ENCODE peak calls at places on chromosomes 3 and 15, in nine cellular contexts. One of them, this sample, is unnamed.

GRCh38 chr3:23644741-23645140 is 161.0 kb upstream of the UBE2E1 start:
- DNase-seq in foreskin fibroblast: no peak
- DNase-seq in epithelial cell of proximal tubule: no peak
- DNase-seq in uterus: no peak
- DNase-seq in cardiac fibroblast: no peak
- DNase-seq in heart left ventricle: no peak
- DNase-seq in spleen: no peak
- DNase-seq in HCT116: no peak
- DNase-seq in lower leg skin: no peak
- DNase-seq in this sample: no peak

GRCh38 chr15:59398220-59398619 is 25.5 kb upstream of the MYO1E start:
- DNase-seq in foreskin fibroblast: no peak
- DNase-seq in epithelial cell of proximal tubule: no peak
- DNase-seq in uterus: no peak
- DNase-seq in cardiac fibroblast: no peak
- DNase-seq in heart left ventricle: no peak
- DNase-seq in spleen: no peak
- DNase-seq in HCT116: no peak
- DNase-seq in lower leg skin: no peak
- DNase-seq in this sample: no peak

GRCh38 chr15:51917493-51917892 is 54.1 kb downstream of the LEO1 start:
- DNase-seq in foreskin fibroblast: peak; percentile 27
- DNase-seq in epithelial cell of proximal tubule: no peak
- DNase-seq in uterus: no peak
- DNase-seq in cardiac fibroblast: peak; percentile 44
- DNase-seq in heart left ventricle: no peak
- DNase-seq in spleen: no peak
- DNase-seq in HCT116: peak; percentile 64
- DNase-seq in lower leg skin: no peak
- DNase-seq in this sample: no peak

GRCh38 chr3:55585856-55586255 is 98.8 kb upstream of the WNT5A start:
- DNase-seq in foreskin fibroblast: no peak
- DNase-seq in epithelial cell of proximal tubule: no peak
- DNase-seq in uterus: no peak
- DNase-seq in cardiac fibroblast: no peak
- DNase-seq in heart left ventricle: no peak
- DNase-seq in spleen: no peak
- DNase-seq in HCT116: no peak
- DNase-seq in lower leg skin: no peak
- DNase-seq in this sample: no peak

GRCh38 chr15:80536231-80536630 is 132.0 kb downstream of the ARNT2 start:
- DNase-seq in foreskin fibroblast: no peak
- DNase-seq in epithelial cell of proximal tubule: no peak
- DNase-seq in uterus: no peak
- DNase-seq in cardiac fibroblast: no peak
- DNase-seq in heart left ventricle: no peak
- DNase-seq in spleen: no peak
- DNase-seq in HCT116: no peak
- DNase-seq in lower leg skin: no peak
- DNase-seq in this sample: no peak

GRCh38 chr3:43893721-43894120 is 203.0 kb downstream of the ABHD5 start:
- DNase-seq in foreskin fibroblast: peak; percentile 66
- DNase-seq in epithelial cell of proximal tubule: no peak
- DNase-seq in uterus: no peak
- DNase-seq in cardiac fibroblast: no peak
- DNase-seq in heart left ventricle: no peak
- DNase-seq in spleen: no peak
- DNase-seq in HCT116: no peak
- DNase-seq in lower leg skin: no peak
- DNase-seq in this sample: no peak

GRCh38 chr3:42683875-42684593 is 1.3 kb upstream of the KLHL40 start:
- DNase-seq in foreskin fibroblast: peak; percentile 95
- DNase-seq in epithelial cell of proximal tubule: peak; percentile 67
- DNase-seq in uterus: peak; percentile 88
- DNase-seq in cardiac fibroblast: peak; percentile 91
- DNase-seq in heart left ventricle: peak; percentile 81
- DNase-seq in spleen: no peak
- DNase-seq in HCT116: peak; percentile 61
- DNase-seq in lower leg skin: peak; percentile 90
- DNase-seq in this sample: peak; percentile 57

GRCh38 chr3:46981932-46982471 is 2.5 kb downstream of the NBEAL2 start:
- DNase-seq in foreskin fibroblast: no peak
- DNase-seq in epithelial cell of proximal tubule: no peak
- DNase-seq in uterus: no peak
- DNase-seq in cardiac fibroblast: no peak
- DNase-seq in heart left ventricle: peak; percentile 61
- DNase-seq in spleen: peak; percentile 90
- DNase-seq in HCT116: no peak
- DNase-seq in lower leg skin: no peak
- DNase-seq in this sample: no peak

GRCh38 chr3:113536627-113537101 is 4.3 kb downstream of the SIDT1 start:
- DNase-seq in foreskin fibroblast: peak; percentile 28
- DNase-seq in epithelial cell of proximal tubule: no peak
- DNase-seq in uterus: no peak
- DNase-seq in cardiac fibroblast: peak; percentile 20
- DNase-seq in heart left ventricle: no peak
- DNase-seq in spleen: no peak
- DNase-seq in HCT116: no peak
- DNase-seq in lower leg skin: no peak
- DNase-seq in this sample: no peak

GRCh38 chr15:89775815-89776214 is 317 bp upstream of the MESP2 start:
- DNase-seq in foreskin fibroblast: no peak
- DNase-seq in epithelial cell of proximal tubule: no peak
- DNase-seq in uterus: no peak
- DNase-seq in cardiac fibroblast: no peak
- DNase-seq in heart left ventricle: no peak
- DNase-seq in spleen: peak; percentile 65
- DNase-seq in HCT116: no peak
- DNase-seq in lower leg skin: no peak
- DNase-seq in this sample: no peak
- H3K4me3 ChIP-seq in foreskin fibroblast: peak overlapping the region; percentile 43
- H3K4me3 ChIP-seq in epithelial cell of proximal tubule: peak overlapping the region; percentile 48
- H3K4me3 ChIP-seq in uterus: no peak overlapping the region
- H3K4me3 ChIP-seq in cardiac fibroblast: peak overlapping the region; percentile 47
- H3K4me3 ChIP-seq in heart left ventricle: peak overlapping the region; percentile 61
- H3K4me3 ChIP-seq in spleen: no peak overlapping the region
- H3K4me3 ChIP-seq in HCT116: no peak overlapping the region
- H3K4me3 ChIP-seq in lower leg skin: no peak overlapping the region
- H3K4me3 ChIP-seq in this sample: no peak overlapping the region

GRCh38 chr3:56811545-56812202 is 9.9 kb upstream of the ARHGEF3 start:
- DNase-seq in foreskin fibroblast: no peak
- DNase-seq in epithelial cell of proximal tubule: no peak
- DNase-seq in uterus: no peak
- DNase-seq in cardiac fibroblast: no peak
- DNase-seq in heart left ventricle: no peak
- DNase-seq in spleen: no peak
- DNase-seq in HCT116: no peak
- DNase-seq in lower leg skin: no peak
- DNase-seq in this sample: no peak
- H3K4me3 ChIP-seq in foreskin fibroblast: no peak overlapping the region
- H3K4me3 ChIP-seq in epithelial cell of proximal tubule: no peak overlapping the region
- H3K4me3 ChIP-seq in uterus: no peak overlapping the region
- H3K4me3 ChIP-seq in cardiac fibroblast: no peak overlapping the region
- H3K4me3 ChIP-seq in heart left ventricle: no peak overlapping the region
- H3K4me3 ChIP-seq in spleen: no peak overlapping the region
- H3K4me3 ChIP-seq in HCT116: no peak overlapping the region
- H3K4me3 ChIP-seq in lower leg skin: no peak overlapping the region
- H3K4me3 ChIP-seq in this sample: no peak overlapping the region

GRCh38 chr15:70854669-70854976 is 666 bp upstream of the LARP6 start:
- DNase-seq in foreskin fibroblast: peak; percentile 79
- DNase-seq in epithelial cell of proximal tubule: no peak
- DNase-seq in uterus: peak; percentile 42
- DNase-seq in cardiac fibroblast: peak; percentile 49
- DNase-seq in heart left ventricle: no peak
- DNase-seq in spleen: no peak
- DNase-seq in HCT116: no peak
- DNase-seq in lower leg skin: no peak
- DNase-seq in this sample: no peak
- H3K4me3 ChIP-seq in foreskin fibroblast: peak overlapping the region; percentile 62
- H3K4me3 ChIP-seq in epithelial cell of proximal tubule: peak overlapping the region; percentile 74
- H3K4me3 ChIP-seq in uterus: peak overlapping the region; percentile 34
- H3K4me3 ChIP-seq in cardiac fibroblast: peak overlapping the region; percentile 72
- H3K4me3 ChIP-seq in heart left ventricle: peak overlapping the region; percentile 69
- H3K4me3 ChIP-seq in spleen: peak overlapping the region; percentile 42
- H3K4me3 ChIP-seq in HCT116: peak overlapping the region; percentile 62
- H3K4me3 ChIP-seq in lower leg skin: no peak overlapping the region
- H3K4me3 ChIP-seq in this sample: peak overlapping the region; percentile 99

GRCh38 chr3:194396897-194397756 is 1.9 kb downstream of the GP5 start:
- DNase-seq in foreskin fibroblast: no peak
- DNase-seq in epithelial cell of proximal tubule: no peak
- DNase-seq in uterus: no peak
- DNase-seq in cardiac fibroblast: no peak
- DNase-seq in heart left ventricle: no peak
- DNase-seq in spleen: peak; percentile 72
- DNase-seq in HCT116: no peak
- DNase-seq in lower leg skin: no peak
- DNase-seq in this sample: no peak

GRCh38 chr3:194396561-194396896 is 2.5 kb downstream of the GP5 start:
- DNase-seq in foreskin fibroblast: no peak
- DNase-seq in epithelial cell of proximal tubule: no peak
- DNase-seq in uterus: no peak
- DNase-seq in cardiac fibroblast: no peak
- DNase-seq in heart left ventricle: no peak
- DNase-seq in spleen: no peak
- DNase-seq in HCT116: no peak
- DNase-seq in lower leg skin: no peak
- DNase-seq in this sample: no peak

GRCh38 chr3:194397757-194398312 is 1.2 kb downstream of the GP5 start:
- DNase-seq in foreskin fibroblast: no peak
- DNase-seq in epithelial cell of proximal tubule: no peak
- DNase-seq in uterus: no peak
- DNase-seq in cardiac fibroblast: no peak
- DNase-seq in heart left ventricle: no peak
- DNase-seq in spleen: peak; percentile 74
- DNase-seq in HCT116: no peak
- DNase-seq in lower leg skin: no peak
- DNase-seq in this sample: no peak

GRCh38 chr3:194395767-194396527 is 3.1 kb downstream of the GP5 start:
- DNase-seq in foreskin fibroblast: peak; percentile 27
- DNase-seq in epithelial cell of proximal tubule: no peak
- DNase-seq in uterus: peak; percentile 29
- DNase-seq in cardiac fibroblast: no peak
- DNase-seq in heart left ventricle: peak; percentile 33
- DNase-seq in spleen: peak; percentile 78
- DNase-seq in HCT116: no peak
- DNase-seq in lower leg skin: peak; percentile 56
- DNase-seq in this sample: no peak

DNA sequence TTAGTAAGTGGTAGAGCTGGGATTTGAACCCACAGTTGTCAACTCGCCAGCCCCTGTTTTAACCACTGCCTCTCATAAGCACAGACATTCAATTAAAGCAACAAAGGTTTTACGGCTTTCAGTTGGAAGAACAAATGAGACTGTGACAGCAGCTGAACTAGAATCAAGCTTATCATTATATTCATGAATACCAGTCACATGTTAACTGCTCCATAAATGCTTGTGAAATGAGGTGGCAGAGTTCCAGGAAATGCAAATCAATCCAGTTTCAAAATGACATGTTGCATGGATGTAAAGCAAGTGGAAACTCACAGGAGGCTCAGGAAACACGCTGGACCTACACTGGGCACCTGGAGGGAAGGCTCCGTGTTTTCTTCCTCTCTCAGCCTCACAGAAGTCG is 3.9 kb downstream of the GP5 start:
- DNase-seq in foreskin fibroblast: peak; percentile 62
- DNase-seq in epithelial cell of proximal tubule: no peak
- DNase-seq in uterus: no peak
- DNase-seq in cardiac fibroblast: no peak
- DNase-seq in heart left ventricle: no peak
- DNase-seq in spleen: no peak
- DNase-seq in HCT116: no peak
- DNase-seq in lower leg skin: no peak
- DNase-seq in this sample: no peak
- H3K4me3 ChIP-seq in foreskin fibroblast: no peak overlapping the region
- H3K4me3 ChIP-seq in epithelial cell of proximal tubule: no peak overlapping the region
- H3K4me3 ChIP-seq in uterus: no peak overlapping the region
- H3K4me3 ChIP-seq in cardiac fibroblast: no peak overlapping the region
- H3K4me3 ChIP-seq in heart left ventricle: no peak overlapping the region
- H3K4me3 ChIP-seq in spleen: no peak overlapping the region
- H3K4me3 ChIP-seq in HCT116: no peak overlapping the region
- H3K4me3 ChIP-seq in lower leg skin: no peak overlapping the region
- H3K4me3 ChIP-seq in this sample: no peak overlapping the region

GRCh38 chr15:74373056-74373650 is 5.7 kb upstream of the CYP11A1 start:
- DNase-seq in foreskin fibroblast: no peak
- DNase-seq in epithelial cell of proximal tubule: no peak
- DNase-seq in uterus: no peak
- DNase-seq in cardiac fibroblast: no peak
- DNase-seq in heart left ventricle: no peak
- DNase-seq in spleen: no peak
- DNase-seq in HCT116: no peak
- DNase-seq in lower leg skin: no peak
- DNase-seq in this sample: no peak
- H3K4me3 ChIP-seq in foreskin fibroblast: no peak overlapping the region
- H3K4me3 ChIP-seq in epithelial cell of proximal tubule: no peak overlapping the region
- H3K4me3 ChIP-seq in uterus: no peak overlapping the region
- H3K4me3 ChIP-seq in cardiac fibroblast: no peak overlapping the region
- H3K4me3 ChIP-seq in heart left ventricle: no peak overlapping the region
- H3K4me3 ChIP-seq in spleen: peak overlapping the region; percentile 60
- H3K4me3 ChIP-seq in HCT116: no peak overlapping the region
- H3K4me3 ChIP-seq in lower leg skin: no peak overlapping the region
- H3K4me3 ChIP-seq in this sample: no peak overlapping the region

GRCh38 chr15:57146394-57147140 is 228.1 kb downstream of the TCF12 start:
- DNase-seq in foreskin fibroblast: peak; percentile 77
- DNase-seq in epithelial cell of proximal tubule: no peak
- DNase-seq in uterus: no peak
- DNase-seq in cardiac fibroblast: peak; percentile 84
- DNase-seq in heart left ventricle: no peak
- DNase-seq in spleen: no peak
- DNase-seq in HCT116: peak; percentile 8
- DNase-seq in lower leg skin: no peak
- DNase-seq in this sample: peak; percentile 51
- H3K4me3 ChIP-seq in foreskin fibroblast: peak overlapping the region; percentile 18
- H3K4me3 ChIP-seq in epithelial cell of proximal tubule: no peak overlapping the region
- H3K4me3 ChIP-seq in uterus: no peak overlapping the region
- H3K4me3 ChIP-seq in cardiac fibroblast: peak overlapping the region; percentile 12
- H3K4me3 ChIP-seq in heart left ventricle: peak overlapping the region; percentile 33
- H3K4me3 ChIP-seq in spleen: no peak overlapping the region
- H3K4me3 ChIP-seq in HCT116: no peak overlapping the region
- H3K4me3 ChIP-seq in lower leg skin: no peak overlapping the region
- H3K4me3 ChIP-seq in this sample: no peak overlapping the region

GRCh38 chr3:51400169-51400568 is 9.1 kb downstream of the RBM15B start:
- DNase-seq in foreskin fibroblast: no peak
- DNase-seq in epithelial cell of proximal tubule: no peak
- DNase-seq in uterus: no peak
- DNase-seq in cardiac fibroblast: no peak
- DNase-seq in heart left ventricle: no peak
- DNase-seq in spleen: no peak
- DNase-seq in HCT116: no peak
- DNase-seq in lower leg skin: no peak
- DNase-seq in this sample: no peak
- H3K4me3 ChIP-seq in foreskin fibroblast: no peak overlapping the region
- H3K4me3 ChIP-seq in epithelial cell of proximal tubule: no peak overlapping the region
- H3K4me3 ChIP-seq in uterus: no peak overlapping the region
- H3K4me3 ChIP-seq in cardiac fibroblast: no peak overlapping the region
- H3K4me3 ChIP-seq in heart left ventricle: no peak overlapping the region
- H3K4me3 ChIP-seq in spleen: no peak overlapping the region
- H3K4me3 ChIP-seq in HCT116: no peak overlapping the region
- H3K4me3 ChIP-seq in lower leg skin: no peak overlapping the region
- H3K4me3 ChIP-seq in this sample: no peak overlapping the region

This sample was measured in SJSA1.